ENCODE peak calls at places on chromosomes 7 and 10, in four cellular contexts. V, R, G and N are unnamed samples.

GRCh38 chr7:121752706-121753105 is 120.3 kb upstream of the PTPRZ1 start:
- DNase-seq in V (no peak), R (no peak), G (no peak), N (no peak)

GRCh38 chr10:70053896-70054641 is 1.4 kb downstream of the MACROH2A2 start:
- DNase-seq in R (no peak), G (peak; percentile 27), V (no peak), N (no peak)

GRCh38 chr10:54769051-54769450 is 32.0 kb downstream of the PCDH15 start:
- DNase-seq in V (no peak), G (no peak), R (no peak), N (no peak)

GRCh38 chr10:94027197-94027596 is 33.5 kb downstream of the PLCE1 start:
- DNase-seq in V (no peak), G (no peak), R (no peak), N (no peak)

GRCh38 chr10:62959553-62959952 is 143.4 kb upstream of the EGR2 start:
- DNase-seq in V (no peak), G (no peak), R (no peak), N (no peak)

GRCh38 chr10:113576853-113577252 is 24.0 kb downstream of the HABP2 start:
- DNase-seq in V (no peak), G (no peak), R (peak; percentile 22), N (no peak)

GRCh38 chr7:137986252-137987010 is 15.5 kb downstream of the CREB3L2 start:
- DNase-seq in R (no peak), G (no peak), V (no peak), N (no peak)

GRCh38 chr7:38463277-38464224 is 167.6 kb downstream of the AMPH start:
- DNase-seq in V (peak; percentile 21), R (peak; percentile 28), G (peak; percentile 45), N (no peak)

GRCh38 chr10:71693377-71693776 is 26.2 kb downstream of the C10orf105 start:
- DNase-seq in G (no peak), R (no peak), V (no peak), N (no peak)

GRCh38 chr7:155693826-155694225 is 49.4 kb downstream of the RBM33 start:
- DNase-seq in G (no peak), R (no peak), V (no peak), N (no peak)

GRCh38 chr10:5776881-5777197 is 36.4 kb downstream of the GDI2 start:
- DNase-seq in G (no peak), V (no peak), R (no peak), N (no peak)

GRCh38 chr7:91953618-91954017 is 13.0 kb downstream of the AKAP9 start:
- DNase-seq in R (no peak), G (no peak), V (no peak), N (no peak)

GRCh38 chr7:148927141-148927540 is 43.0 kb upstream of the EZH2 start:
- DNase-seq in R (no peak), V (no peak), G (no peak), N (no peak)

GRCh38 chr7:144019457-144019856 is 19.3 kb downstream of the OR6B1 start:
- DNase-seq in V (no peak), R (no peak), G (no peak), N (no peak)

GRCh38 chr10:120328647-120329046 is 128.4 kb upstream of the PLPP4 start:
- DNase-seq in G (no peak), V (no peak), R (no peak), N (no peak)

GRCh38 chr7:986766-987722 is 4.1 kb downstream of the CYP2W1 start:
- DNase-seq in V (no peak), G (no peak), R (no peak), N (no peak)

GRCh38 chr10:94293344-94293743 is 69.4 kb downstream of the NOC3L start:
- DNase-seq in G (no peak), R (no peak), V (peak; percentile 26), N (no peak)

GRCh38 chr7:155414508-155414907 is 43.4 kb upstream of the EN2 start:
- DNase-seq in R (no peak), G (no peak), V (no peak), N (no peak)

GRCh38 chr7:90267263-90267858 is 22.4 kb downstream of the CFAP69 start:
- DNase-seq in G (no peak), R (no peak), V (no peak), N (no peak)

GRCh38 chr7:66348959-66349358 is 143.8 kb downstream of the TPST1 start:
- DNase-seq in V (no peak), R (no peak), G (no peak), N (no peak)

GRCh38 chr7:122517576-122517975 is 181.3 kb downstream of the RNF133 start:
- DNase-seq in R (no peak), V (no peak), G (no peak), N (no peak)

GRCh38 chr7:4642468-4643203 is 39.5 kb upstream of the FOXK1 start:
- DNase-seq in R (no peak), G (no peak), V (no peak), N (no peak)

GRCh38 chr7:73746378-73746777 is 7.8 kb upstream of the ABHD11 start:
- DNase-seq in G (no peak), R (no peak), V (no peak), N (no peak)

GRCh38 chr10:13399236-13399635 is 51.1 kb upstream of the SEPHS1 start:
- DNase-seq in R (no peak), G (no peak), V (no peak), N (no peak)

GRCh38 chr7:87767827-87768226 is 108.3 kb downstream of the SLC25A40 start:
- DNase-seq in G (no peak), V (no peak), R (no peak), N (no peak)

GRCh38 chr10:109992485-109992884 is 15.3 kb upstream of the ADD3 start:
- DNase-seq in V (no peak), G (no peak), R (no peak), N (no peak)

GRCh38 chr7:38369816-38370493 is 96.5 kb upstream of the TARP start:
- DNase-seq in G (peak; percentile 66), V (peak; percentile 74), R (peak; percentile 63), N (peak; percentile 88)

GRCh38 chr7:90692396-90692795 is 96.3 kb downstream of the CDK14 start:
- DNase-seq in R (no peak), V (no peak), G (no peak), N (no peak)

GRCh38 chr7:10040674-10041073 is 933.0 kb upstream of the PHF14 start:
- DNase-seq in R (no peak), V (no peak), G (no peak), N (no peak)

GRCh38 chr10:92290076-92290836 is 622 bp downstream of the CPEB3 start:
- DNase-seq in G (peak; percentile 54), R (peak; percentile 42), V (no peak), N (peak; percentile 27)

GRCh38 chr10:31262672-31263071 is 56.3 kb upstream of the ZEB1 start:
- DNase-seq in V (no peak), G (no peak), R (no peak), N (no peak)

GRCh38 chr10:62036186-62037081 is 134.9 kb downstream of the ARID5B start:
- DNase-seq in G (no peak), R (no peak), V (no peak), N (no peak)

GRCh38 chr10:117684673-117685211 is 142.2 kb downstream of the EMX2 start:
- DNase-seq in R (peak; percentile 31), G (peak; percentile 59), V (no peak), N (no peak)
- TF ChIP-seq CTCF in R (peak; percentile 30), G (peak; percentile 25), V (no peak), N (no peak)

GRCh38 chr7:3153118-3153517 is 109.5 kb upstream of the CARD11 start:
- DNase-seq in G (no peak), V (no peak), R (no peak), N (no peak)

GRCh38 chr7:3156508-3156907 is 112.8 kb upstream of the CARD11 start:
- DNase-seq in R (no peak), V (no peak), G (no peak), N (no peak)

GRCh38 chr7:3152714-3153113 is 109.0 kb upstream of the CARD11 start:
- DNase-seq in G (no peak), R (no peak), V (no peak), N (no peak)

GRCh38 chr7:3154317-3154716 is 110.7 kb upstream of the CARD11 start:
- DNase-seq in G (no peak), R (no peak), V (no peak), N (no peak)

DNA sequence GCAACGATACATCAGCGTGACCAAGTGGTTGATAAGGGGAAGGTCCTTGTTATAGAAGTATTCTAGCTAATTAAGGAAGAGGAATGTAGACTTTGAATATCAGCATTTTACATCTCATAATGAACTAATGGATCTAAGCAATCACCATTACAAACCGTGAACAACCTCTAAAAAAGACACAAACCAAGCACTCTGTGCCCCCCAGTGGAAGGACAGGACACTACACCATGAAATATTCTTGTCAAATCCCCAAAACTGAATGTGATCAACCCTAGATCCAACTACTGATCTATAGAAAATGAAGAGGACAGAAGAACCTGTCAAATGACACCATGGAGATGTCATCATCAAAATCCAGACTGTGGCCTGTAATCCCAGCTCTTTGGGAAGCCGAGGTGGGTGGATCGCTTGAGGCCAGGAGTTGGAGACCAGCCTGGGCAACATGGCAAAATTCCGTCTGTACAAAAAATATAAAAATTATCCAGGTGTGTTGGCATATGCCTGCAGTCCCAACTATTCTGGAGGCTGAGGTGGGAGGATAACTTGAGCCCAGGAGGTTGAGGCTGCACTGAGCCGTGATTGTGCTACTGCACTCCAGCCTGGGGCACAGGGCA is 111.3 kb upstream of the CARD11 start:
- DNase-seq in R (peak; percentile 68), G (peak; percentile 74), V (no peak), N (no peak)
- TF ChIP-seq CTCF in R (peak; percentile 73), G (peak; percentile 62), V (peak; percentile 56), N (no peak)

DNA sequence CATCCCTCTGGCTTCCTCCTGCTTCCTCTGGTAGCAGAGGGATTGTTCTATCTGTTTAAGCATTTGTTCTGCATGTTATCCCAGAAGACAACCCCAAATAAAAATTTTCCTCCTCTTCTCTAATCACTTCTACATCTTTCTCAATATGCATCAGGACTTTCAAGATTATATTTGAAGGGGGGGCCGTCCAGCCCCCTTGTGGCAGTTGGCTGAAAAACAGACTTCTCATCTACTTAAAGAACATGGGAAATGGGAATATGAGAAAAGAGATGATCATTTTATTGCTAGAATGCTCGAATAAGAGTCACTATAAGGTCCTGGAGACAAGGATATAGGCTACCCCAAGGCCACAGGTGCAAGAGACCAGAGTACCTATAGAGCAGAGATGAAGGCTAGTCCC is 466.0 kb downstream of the REEP3 start:
- DNase-seq in V (no peak), G (no peak), R (no peak), N (no peak)
- TF ChIP-seq CTCF in V (no peak), G (no peak), R (no peak), N (no peak)

GRCh38 chr10:126975221-126975620 is 70.0 kb downstream of the DOCK1 start:
- DNase-seq in G (no peak), V (no peak), R (no peak), N (no peak)

GRCh38 chr10:126966938-126967337 is 61.7 kb downstream of the DOCK1 start:
- DNase-seq in G (no peak), R (no peak), V (no peak), N (no peak)

GRCh38 chr10:126964190-126964589 is 59.0 kb downstream of the DOCK1 start:
- DNase-seq in G (no peak), R (no peak), V (no peak), N (no peak)

GRCh38 chr10:126972622-126973414 is 67.6 kb downstream of the DOCK1 start:
- DNase-seq in V (no peak), G (no peak), R (no peak), N (no peak)

GRCh38 chr10:126969310-126969709 is 64.1 kb downstream of the DOCK1 start:
- DNase-seq in R (no peak), V (no peak), G (no peak), N (no peak)
- TF ChIP-seq CTCF in R (no peak), V (no peak), G (no peak), N (no peak)